ENCODE peak calls at places on chromosome 21, in ten cellular contexts. One of them, this sample, is unnamed.

GRCh38 chr21:41166947-41167346 is 1.0 kb upstream of the BACE2 start:
- DNase-seq in SJSA1: no peak
- DNase-seq in iPS-NIHi11: no peak
- DNase-seq in stomach: no peak
- DNase-seq in sciatic nerve: peak; percentile 75
- DNase-seq in HCEC 1CT: no peak
- DNase-seq in lower lobe of right lung: no peak
- DNase-seq in midbrain: no peak
- DNase-seq in iris pigment epithelial cell: no peak
- DNase-seq in fibroblast of lung: no peak
- DNase-seq in this sample: no peak

GRCh38 chr21:34022557-34023335 is 50.6 kb upstream of the MRPS6 start:
- DNase-seq in SJSA1: peak; percentile 41
- DNase-seq in iPS-NIHi11: no peak
- DNase-seq in stomach: no peak
- DNase-seq in sciatic nerve: no peak
- DNase-seq in HCEC 1CT: no peak
- DNase-seq in lower lobe of right lung: peak; percentile 51
- DNase-seq in midbrain: no peak
- DNase-seq in iris pigment epithelial cell: no peak
- DNase-seq in fibroblast of lung: no peak
- DNase-seq in this sample: no peak

GRCh38 chr21:33824156-33824941 is 91.3 kb downstream of the ATP5PO start:
- DNase-seq in SJSA1: peak; percentile 89
- DNase-seq in iPS-NIHi11: no peak
- DNase-seq in stomach: no peak
- DNase-seq in sciatic nerve: peak; percentile 58
- DNase-seq in HCEC 1CT: no peak
- DNase-seq in lower lobe of right lung: no peak
- DNase-seq in midbrain: no peak
- DNase-seq in iris pigment epithelial cell: no peak
- DNase-seq in fibroblast of lung: no peak
- DNase-seq in this sample: peak; percentile 36

GRCh38 chr21:42227909-42228708 is 9.2 kb downstream of the ABCG1 start:
- DNase-seq in SJSA1: peak; percentile 89
- DNase-seq in iPS-NIHi11: peak; percentile 65
- DNase-seq in stomach: peak; percentile 86
- DNase-seq in sciatic nerve: peak; percentile 87
- DNase-seq in HCEC 1CT: peak; percentile 25
- DNase-seq in lower lobe of right lung: peak; percentile 93
- DNase-seq in midbrain: peak; percentile 46
- DNase-seq in iris pigment epithelial cell: peak; percentile 82
- DNase-seq in fibroblast of lung: peak; percentile 97
- DNase-seq in this sample: peak; percentile 66

GRCh38 chr21:21851657-21852056 is 853.4 kb downstream of the NCAM2 start:
- DNase-seq in SJSA1: no peak
- DNase-seq in iPS-NIHi11: no peak
- DNase-seq in stomach: no peak
- DNase-seq in sciatic nerve: no peak
- DNase-seq in HCEC 1CT: no peak
- DNase-seq in lower lobe of right lung: no peak
- DNase-seq in midbrain: no peak
- DNase-seq in iris pigment epithelial cell: peak; percentile 2
- DNase-seq in fibroblast of lung: peak; percentile 39
- DNase-seq in this sample: no peak

GRCh38 chr21:39381009-39381408 is 32.1 kb upstream of the HMGN1 start:
- DNase-seq in SJSA1: no peak
- DNase-seq in iPS-NIHi11: no peak
- DNase-seq in stomach: no peak
- DNase-seq in sciatic nerve: no peak
- DNase-seq in HCEC 1CT: no peak
- DNase-seq in lower lobe of right lung: no peak
- DNase-seq in midbrain: no peak
- DNase-seq in iris pigment epithelial cell: no peak
- DNase-seq in fibroblast of lung: no peak
- DNase-seq in this sample: no peak

GRCh38 chr21:32463367-32463766 is 50.9 kb downstream of the EVA1C start:
- DNase-seq in SJSA1: peak; percentile 87
- DNase-seq in iPS-NIHi11: no peak
- DNase-seq in stomach: no peak
- DNase-seq in sciatic nerve: no peak
- DNase-seq in HCEC 1CT: no peak
- DNase-seq in lower lobe of right lung: no peak
- DNase-seq in midbrain: no peak
- DNase-seq in iris pigment epithelial cell: peak; percentile 68
- DNase-seq in fibroblast of lung: peak; percentile 22
- DNase-seq in this sample: peak; percentile 24

GRCh38 chr21:45153358-45154318 is 79.3 kb downstream of the ADARB1 start:
- DNase-seq in SJSA1: no peak
- DNase-seq in iPS-NIHi11: no peak
- DNase-seq in stomach: no peak
- DNase-seq in sciatic nerve: no peak
- DNase-seq in HCEC 1CT: peak; percentile 35
- DNase-seq in lower lobe of right lung: no peak
- DNase-seq in midbrain: no peak
- DNase-seq in iris pigment epithelial cell: peak; percentile 68
- DNase-seq in fibroblast of lung: peak; percentile 18
- DNase-seq in this sample: no peak

GRCh38 chr21:33308586-33309490 is 15.9 kb upstream of the IFNAR1 start:
- DNase-seq in SJSA1: no peak
- DNase-seq in iPS-NIHi11: no peak
- DNase-seq in stomach: no peak
- DNase-seq in sciatic nerve: no peak
- DNase-seq in HCEC 1CT: no peak
- DNase-seq in lower lobe of right lung: no peak
- DNase-seq in midbrain: no peak
- DNase-seq in iris pigment epithelial cell: peak; percentile 31
- DNase-seq in fibroblast of lung: peak; percentile 83
- DNase-seq in this sample: peak; percentile 100

GRCh38 chr21:37445228-37445627 is 78.7 kb downstream of the DYRK1A start:
- DNase-seq in SJSA1: no peak
- DNase-seq in iPS-NIHi11: no peak
- DNase-seq in stomach: no peak
- DNase-seq in sciatic nerve: no peak
- DNase-seq in HCEC 1CT: peak; percentile 33
- DNase-seq in lower lobe of right lung: no peak
- DNase-seq in midbrain: no peak
- DNase-seq in iris pigment epithelial cell: peak; percentile 59
- DNase-seq in fibroblast of lung: peak; percentile 30
- DNase-seq in this sample: no peak

GRCh38 chr21:36260030-36260787 is 59.8 kb upstream of the MORC3 start:
- DNase-seq in SJSA1: peak; percentile 83
- DNase-seq in iPS-NIHi11: peak; percentile 56
- DNase-seq in stomach: peak; percentile 33
- DNase-seq in sciatic nerve: no peak
- DNase-seq in HCEC 1CT: peak; percentile 72
- DNase-seq in lower lobe of right lung: no peak
- DNase-seq in midbrain: peak; percentile 73
- DNase-seq in iris pigment epithelial cell: peak; percentile 70
- DNase-seq in fibroblast of lung: peak; percentile 85
- DNase-seq in this sample: peak; percentile 37

GRCh38 chr21:27425172-27425571 is 458.3 kb upstream of the ADAMTS5 start:
- DNase-seq in SJSA1: no peak
- DNase-seq in iPS-NIHi11: no peak
- DNase-seq in stomach: no peak
- DNase-seq in sciatic nerve: no peak
- DNase-seq in HCEC 1CT: peak; percentile 46
- DNase-seq in lower lobe of right lung: no peak
- DNase-seq in midbrain: no peak
- DNase-seq in iris pigment epithelial cell: no peak
- DNase-seq in fibroblast of lung: no peak
- DNase-seq in this sample: no peak

GRCh38 chr21:31282095-31282709 is 61.9 kb downstream of the TIAM1 start:
- DNase-seq in SJSA1: peak; percentile 93
- DNase-seq in iPS-NIHi11: no peak
- DNase-seq in stomach: peak; percentile 37
- DNase-seq in sciatic nerve: no peak
- DNase-seq in HCEC 1CT: no peak
- DNase-seq in lower lobe of right lung: no peak
- DNase-seq in midbrain: no peak
- DNase-seq in iris pigment epithelial cell: peak; percentile 98
- DNase-seq in fibroblast of lung: peak; percentile 95
- DNase-seq in this sample: peak; percentile 8

GRCh38 chr21:36710729-36711048 is 11.8 kb downstream of the SIM2 start:
- DNase-seq in SJSA1: no peak
- DNase-seq in iPS-NIHi11: no peak
- DNase-seq in stomach: peak; percentile 24
- DNase-seq in sciatic nerve: peak; percentile 21
- DNase-seq in HCEC 1CT: no peak
- DNase-seq in lower lobe of right lung: no peak
- DNase-seq in midbrain: no peak
- DNase-seq in iris pigment epithelial cell: no peak
- DNase-seq in fibroblast of lung: no peak
- DNase-seq in this sample: no peak

GRCh38 chr21:45488839-45489479 is 53.3 kb downstream of the SLC19A1 start:
- DNase-seq in SJSA1: no peak
- DNase-seq in iPS-NIHi11: peak; percentile 56
- DNase-seq in stomach: no peak
- DNase-seq in sciatic nerve: no peak
- DNase-seq in HCEC 1CT: no peak
- DNase-seq in lower lobe of right lung: no peak
- DNase-seq in midbrain: no peak
- DNase-seq in iris pigment epithelial cell: no peak
- DNase-seq in fibroblast of lung: no peak
- DNase-seq in this sample: no peak

GRCh38 chr21:21018841-21019240 is 20.6 kb downstream of the NCAM2 start:
- DNase-seq in SJSA1: no peak
- DNase-seq in iPS-NIHi11: no peak
- DNase-seq in stomach: no peak
- DNase-seq in sciatic nerve: no peak
- DNase-seq in HCEC 1CT: no peak
- DNase-seq in lower lobe of right lung: no peak
- DNase-seq in midbrain: peak; percentile 84
- DNase-seq in iris pigment epithelial cell: no peak
- DNase-seq in fibroblast of lung: no peak
- DNase-seq in this sample: no peak

GRCh38 chr21:43866233-43866632 is 1.2 kb downstream of the AGPAT3 start:
- DNase-seq in SJSA1: peak; percentile 49
- DNase-seq in iPS-NIHi11: no peak
- DNase-seq in stomach: no peak
- DNase-seq in sciatic nerve: peak; percentile 76
- DNase-seq in HCEC 1CT: peak; percentile 43
- DNase-seq in lower lobe of right lung: no peak
- DNase-seq in midbrain: peak; percentile 51
- DNase-seq in iris pigment epithelial cell: peak; percentile 68
- DNase-seq in fibroblast of lung: peak; percentile 60
- DNase-seq in this sample: peak; percentile 49

GRCh38 chr21:22881131-22881530 is 1882.9 kb downstream of the NCAM2 start:
- DNase-seq in SJSA1: no peak
- DNase-seq in iPS-NIHi11: no peak
- DNase-seq in stomach: no peak
- DNase-seq in sciatic nerve: no peak
- DNase-seq in HCEC 1CT: no peak
- DNase-seq in lower lobe of right lung: no peak
- DNase-seq in midbrain: no peak
- DNase-seq in iris pigment epithelial cell: no peak
- DNase-seq in fibroblast of lung: no peak
- DNase-seq in this sample: no peak

GRCh38 chr21:39030127-39030884 is 152.9 kb downstream of the PSMG1 start:
- DNase-seq in SJSA1: no peak
- DNase-seq in iPS-NIHi11: peak; percentile 83
- DNase-seq in stomach: no peak
- DNase-seq in sciatic nerve: no peak
- DNase-seq in HCEC 1CT: no peak
- DNase-seq in lower lobe of right lung: no peak
- DNase-seq in midbrain: no peak
- DNase-seq in iris pigment epithelial cell: no peak
- DNase-seq in fibroblast of lung: no peak
- DNase-seq in this sample: no peak

GRCh38 chr21:44526096-44526997 is 13.6 kb downstream of the KRTAP10-1 start:
- DNase-seq in SJSA1: no peak
- DNase-seq in iPS-NIHi11: no peak
- DNase-seq in stomach: no peak
- DNase-seq in sciatic nerve: peak; percentile 44
- DNase-seq in HCEC 1CT: no peak
- DNase-seq in lower lobe of right lung: peak; percentile 24
- DNase-seq in midbrain: no peak
- DNase-seq in iris pigment epithelial cell: no peak
- DNase-seq in fibroblast of lung: no peak
- DNase-seq in this sample: no peak

GRCh38 chr21:41848971-41849580 is 30.1 kb downstream of the PRDM15 start:
- DNase-seq in SJSA1: peak; percentile 18
- DNase-seq in iPS-NIHi11: no peak
- DNase-seq in stomach: no peak
- DNase-seq in sciatic nerve: no peak
- DNase-seq in HCEC 1CT: no peak
- DNase-seq in lower lobe of right lung: no peak
- DNase-seq in midbrain: no peak
- DNase-seq in iris pigment epithelial cell: peak; percentile 21
- DNase-seq in fibroblast of lung: no peak
- DNase-seq in this sample: no peak

GRCh38 chr21:44718571-44718970 is 7.2 kb upstream of the TSPEAR start:
- DNase-seq in SJSA1: no peak
- DNase-seq in iPS-NIHi11: no peak
- DNase-seq in stomach: no peak
- DNase-seq in sciatic nerve: peak; percentile 39
- DNase-seq in HCEC 1CT: no peak
- DNase-seq in lower lobe of right lung: no peak
- DNase-seq in midbrain: no peak
- DNase-seq in iris pigment epithelial cell: no peak
- DNase-seq in fibroblast of lung: no peak
- DNase-seq in this sample: no peak

GRCh38 chr21:28540514-28540913 is 452.2 kb downstream of the LTN1 start:
- DNase-seq in SJSA1: no peak
- DNase-seq in iPS-NIHi11: no peak
- DNase-seq in stomach: no peak
- DNase-seq in sciatic nerve: no peak
- DNase-seq in HCEC 1CT: peak; percentile 75
- DNase-seq in lower lobe of right lung: no peak
- DNase-seq in midbrain: no peak
- DNase-seq in iris pigment epithelial cell: peak; percentile 53
- DNase-seq in fibroblast of lung: peak; percentile 78
- DNase-seq in this sample: no peak

GRCh38 chr21:36567216-36567917 is 87.4 kb upstream of the CLDN14 start:
- DNase-seq in SJSA1: no peak
- DNase-seq in iPS-NIHi11: no peak
- DNase-seq in stomach: no peak
- DNase-seq in sciatic nerve: no peak
- DNase-seq in HCEC 1CT: no peak
- DNase-seq in lower lobe of right lung: no peak
- DNase-seq in midbrain: no peak
- DNase-seq in iris pigment epithelial cell: no peak
- DNase-seq in fibroblast of lung: no peak
- DNase-seq in this sample: no peak

GRCh38 chr21:31186916-31187315 is 148.6 kb upstream of the KRTAP19-8 start:
- DNase-seq in SJSA1: no peak
- DNase-seq in iPS-NIHi11: no peak
- DNase-seq in stomach: no peak
- DNase-seq in sciatic nerve: no peak
- DNase-seq in HCEC 1CT: no peak
- DNase-seq in lower lobe of right lung: no peak
- DNase-seq in midbrain: no peak
- DNase-seq in iris pigment epithelial cell: no peak
- DNase-seq in fibroblast of lung: no peak
- DNase-seq in this sample: no peak